ENCODE peak calls at places on chromosome 22, in five cellular contexts. K is astrocyte of the cerebellum; F is stimulated activated CD4-positive, alpha-beta T cell treated with anti-CD3 and anti-CD28 coated beads, Interleukin-15, amount 100 ng/mL, for 48 hours; H is WTC11; X is HCEC 1CT. A is an unnamed sample.

GRCh38 chr22:22144858-22145257 is 99.7 kb upstream of the VPREB1 start:
- DNase-seq in K (no peak), F (no peak), H (no peak), X (no peak), A (no peak)

GRCh38 chr22:29816980-29817379 is 21.1 kb downstream of the ASCC2 start:
- DNase-seq in K (no peak), F (no peak), H (no peak), X (no peak), A (no peak)

GRCh38 chr22:43312608-43313007 is 30.6 kb downstream of the SCUBE1 start:
- DNase-seq in K (no peak), F (no peak), H (no peak), X (no peak), A (no peak)

GRCh38 chr22:48276933-48277867 is 1514.8 kb downstream of the TBC1D22A start:
- DNase-seq in K (no peak), F (no peak), H (no peak), X (no peak), A (no peak)

GRCh38 chr22:20002098-20002497 is 14.5 kb downstream of the ARVCF start:
- DNase-seq in K (no peak), F (no peak), H (no peak), X (no peak), A (no peak)

GRCh38 chr22:50545522-50546325 is at the start of gene KLHDC7B:
- DNase-seq in K (no peak), F (no peak), H (no peak), X (no peak), A (peak)

GRCh38 chr22:29750029-29750428 is 16.8 kb downstream of the ZMAT5 start:
- DNase-seq in K (no peak), F (no peak), H (no peak), X (no peak), A (peak)

GRCh38 chr22:43945632-43946390 is 9.4 kb upstream of the SAMM50 start:
- DNase-seq in K (peak), F (peak), H (peak), X (peak), A (peak)

GRCh38 chr22:50726643-50727340 is 11.2 kb upstream of the ACR start:
- DNase-seq in K (no peak), F (no peak), H (no peak), X (no peak), A (no peak)

GRCh38 chr22:17920145-17920605 is 104.2 kb downstream of the MICAL3 start:
- DNase-seq in K (no peak), F (no peak), H (peak), X (no peak), A (no peak)

GRCh38 chr22:35568751-35569725 is 28.4 kb downstream of the RASD2 start:
- DNase-seq in K (peak), F (no peak), H (no peak), X (peak), A (no peak)

A was measured in D341Med.